ENCODE peak calls at places on chromosomes 4 and X, in four cellular contexts. One of them, this sample, is unnamed.

GRCh38 chrX:35374116-35374515 is 424.0 kb upstream of the MAGEB16 start:
- DNase-seq in thoracic aorta: no peak
- DNase-seq in activated CD4-positive, alpha-beta T cell treated with anti-CD3 and anti-CD28 coated beads for 4 hours: no peak
- DNase-seq in AG08396: no peak
- DNase-seq in this sample: no peak

GRCh38 chr4:105155426-105155825 is 8.8 kb downstream of the TET2 start:
- DNase-seq in activated CD4-positive, alpha-beta T cell treated with anti-CD3 and anti-CD28 coated beads for 4 hours: no peak
- DNase-seq in AG08396: no peak
- DNase-seq in thoracic aorta: no peak
- DNase-seq in this sample: no peak

GRCh38 chr4:141416219-141416618 is 195.5 kb downstream of the ZNF330 start:
- DNase-seq in activated CD4-positive, alpha-beta T cell treated with anti-CD3 and anti-CD28 coated beads for 4 hours: no peak
- DNase-seq in AG08396: no peak
- DNase-seq in thoracic aorta: no peak
- DNase-seq in this sample: no peak

GRCh38 chr4:9898596-9899345 is 117.3 kb downstream of the DRD5 start:
- DNase-seq in thoracic aorta: no peak
- DNase-seq in AG08396: peak
- DNase-seq in activated CD4-positive, alpha-beta T cell treated with anti-CD3 and anti-CD28 coated beads for 4 hours: no peak
- DNase-seq in this sample: no peak

GRCh38 chr4:141637565-141637964 is 1.2 kb downstream of the IL15 start:
- DNase-seq in AG08396: no peak
- DNase-seq in thoracic aorta: no peak
- DNase-seq in activated CD4-positive, alpha-beta T cell treated with anti-CD3 and anti-CD28 coated beads for 4 hours: no peak
- DNase-seq in this sample: no peak

GRCh38 chrX:20347486-20347885 is 80.8 kb upstream of the RPS6KA3 start:
- DNase-seq in activated CD4-positive, alpha-beta T cell treated with anti-CD3 and anti-CD28 coated beads for 4 hours: no peak
- DNase-seq in AG08396: no peak
- DNase-seq in thoracic aorta: no peak
- DNase-seq in this sample: no peak

GRCh38 chrX:107448625-107449468 is 605 bp upstream of the FRMPD3 start:
- DNase-seq in activated CD4-positive, alpha-beta T cell treated with anti-CD3 and anti-CD28 coated beads for 4 hours: no peak
- DNase-seq in thoracic aorta: no peak
- DNase-seq in AG08396: no peak
- DNase-seq in this sample: no peak

GRCh38 chrX:152989292-152989658 is 4.6 kb downstream of the PNMA5 start:
- DNase-seq in activated CD4-positive, alpha-beta T cell treated with anti-CD3 and anti-CD28 coated beads for 4 hours: peak
- DNase-seq in thoracic aorta: no peak
- DNase-seq in AG08396: no peak
- DNase-seq in this sample: no peak

GRCh38 chr4:40887690-40888089 is 137.9 kb downstream of the NSUN7 start:
- DNase-seq in thoracic aorta: no peak
- DNase-seq in activated CD4-positive, alpha-beta T cell treated with anti-CD3 and anti-CD28 coated beads for 4 hours: no peak
- DNase-seq in AG08396: peak
- DNase-seq in this sample: no peak

GRCh38 chr4:151325320-151326246 is at the start of gene SH3D19:
- DNase-seq in AG08396: peak
- DNase-seq in activated CD4-positive, alpha-beta T cell treated with anti-CD3 and anti-CD28 coated beads for 4 hours: no peak
- DNase-seq in thoracic aorta: no peak
- DNase-seq in this sample: peak

GRCh38 chr4:17030543-17030942 is 132.1 kb upstream of the LDB2 start:
- DNase-seq in activated CD4-positive, alpha-beta T cell treated with anti-CD3 and anti-CD28 coated beads for 4 hours: no peak
- DNase-seq in AG08396: peak
- DNase-seq in thoracic aorta: no peak
- DNase-seq in this sample: peak

GRCh38 chr4:54558889-54559682 is 98.7 kb upstream of the KIT start:
- DNase-seq in AG08396: no peak
- DNase-seq in thoracic aorta: no peak
- DNase-seq in activated CD4-positive, alpha-beta T cell treated with anti-CD3 and anti-CD28 coated beads for 4 hours: no peak
- DNase-seq in this sample: no peak

GRCh38 chr4:132299866-132300265 is 849.2 kb upstream of the PCDH10 start:
- DNase-seq in AG08396: no peak
- DNase-seq in activated CD4-positive, alpha-beta T cell treated with anti-CD3 and anti-CD28 coated beads for 4 hours: no peak
- DNase-seq in thoracic aorta: no peak
- DNase-seq in this sample: no peak

GRCh38 chrX:137545711-137546651 is 19.9 kb upstream of the ZIC3 start:
- DNase-seq in thoracic aorta: no peak
- DNase-seq in AG08396: no peak
- DNase-seq in activated CD4-positive, alpha-beta T cell treated with anti-CD3 and anti-CD28 coated beads for 4 hours: no peak
- DNase-seq in this sample: no peak

This sample was measured in keratinocyte.